ENCODE peak calls at places on chromosomes 16 and 17, in seven cellular contexts. F is fibroblast of the aortic adventitia, U is WTC11, A is pancreas, G is progenitor cell of endocrine pancreas, N is tibial artery, O is thoracic aorta. Z is an unnamed sample.

GRCh38 chr17:77218902-77219301 is 78.1 kb downstream of the SEC14L1 start:
- DNase-seq in F (no peak), U (no peak), A (no peak), G (no peak), N (no peak), O (no peak), Z (no peak)

GRCh38 chr17:56679767-56680422 is 86.4 kb downstream of the NOG start:
- DNase-seq in F (no peak), U (no peak), A (no peak), G (no peak), N (no peak), O (no peak), Z (no peak)

GRCh38 chr17:49849711-49850610 is 2.1 kb upstream of the TAC4 start:
- DNase-seq in F (no peak), U (no peak), A (no peak), G (no peak), N (no peak), O (no peak), Z (no peak)

GRCh38 chr16:50209548-50210265 is 56.6 kb downstream of the TENT4B start:
- DNase-seq in F (no peak), U (peak), A (no peak), G (no peak), N (no peak), O (no peak), Z (no peak)

GRCh38 chr16:65469116-65469515 is 347.3 kb upstream of the CDH11 start:
- DNase-seq in F (no peak), U (no peak), A (no peak), G (no peak), N (no peak), O (no peak), Z (peak)

GRCh38 chr16:85172465-85173071 is 60.3 kb upstream of the CIBAR2 start:
- DNase-seq in F (no peak), U (peak), A (peak), G (no peak), N (no peak), O (no peak), Z (no peak)

GRCh38 chr16:54194008-54194731 is 92.4 kb downstream of the IRX3 start:
- DNase-seq in F (peak), U (peak), A (peak), G (no peak), N (peak), O (peak), Z (peak)

GRCh38 chr16:89917773-89918452 is 749 bp upstream of the MC1R start:
- DNase-seq in F (peak), U (peak), A (peak), G (peak), N (no peak), O (no peak), Z (peak)

GRCh38 chr17:81402530-81402941 is 7.3 kb downstream of the BAHCC1 start:
- DNase-seq in F (peak), U (peak), A (no peak), G (no peak), N (no peak), O (no peak), Z (no peak)

GRCh38 chr17:66893382-66893781 is 58.5 kb downstream of the CACNG5 start:
- DNase-seq in F (no peak), U (no peak), A (no peak), G (no peak), N (no peak), O (no peak), Z (no peak)

GRCh38 chr17:22278302-22279275 is 586.3 kb downstream of the KCNJ18 start:
- DNase-seq in F (no peak), U (no peak), A (no peak), G (no peak), N (no peak), O (no peak), Z (no peak)

GRCh38 chr16:20001856-20002707 is 71.6 kb downstream of the GPR139 start:
- DNase-seq in F (no peak), U (no peak), A (peak), G (no peak), N (no peak), O (no peak), Z (no peak)

GRCh38 chr16:54957403-54957802 is 26.7 kb downstream of the IRX5 start:
- DNase-seq in F (peak), U (peak), A (peak), G (no peak), N (no peak), O (no peak), Z (peak)

GRCh38 chr16:54289242-54290051 is 2.9 kb upstream of the IRX3 start:
- DNase-seq in F (no peak), U (peak), A (no peak), G (peak), N (no peak), O (no peak), Z (no peak)

GRCh38 chr17:81002409-81003361 is 11.0 kb downstream of the CHMP6 start:
- DNase-seq in F (peak), U (no peak), A (peak), G (no peak), N (peak), O (no peak), Z (peak)

GRCh38 chr17:41537990-41538389 is 9.9 kb upstream of the KRT19 start:
- DNase-seq in F (peak), U (no peak), A (no peak), G (no peak), N (no peak), O (no peak), Z (peak)

GRCh38 chr16:4852221-4852872 is 5.1 kb downstream of the UBN1 start:
- DNase-seq in F (peak), U (no peak), A (no peak), G (no peak), N (no peak), O (no peak), Z (peak)

GRCh38 chr16:66446737-66447136 is 19.6 kb downstream of the BEAN1 start:
- DNase-seq in F (no peak), U (no peak), A (no peak), G (no peak), N (no peak), O (no peak), Z (no peak)

GRCh38 chr16:31000671-31001382 is 9.6 kb downstream of the STX1B start:
- DNase-seq in F (no peak), U (no peak), A (no peak), G (no peak), N (no peak), O (no peak), Z (no peak)

GRCh38 chr17:81276781-81277180 is 18.3 kb downstream of the SLC38A10 start:
- DNase-seq in F (no peak), U (no peak), A (no peak), G (no peak), N (no peak), O (no peak), Z (no peak)

GRCh38 chr16:88064011-88064888 is 113.0 kb downstream of the BANP start:
- DNase-seq in F (no peak), U (no peak), A (no peak), G (no peak), N (no peak), O (no peak), Z (no peak)

GRCh38 chr16:88527186-88527936 is 42.8 kb upstream of the ZC3H18 start:
- DNase-seq in F (peak), U (peak), A (peak), G (peak), N (no peak), O (no peak), Z (peak)

GRCh38 chr16:6643083-6643686 is 689.5 kb upstream of the RBFOX1 start:
- DNase-seq in F (peak), U (peak), A (peak), G (peak), N (peak), O (no peak), Z (peak)

DNA sequence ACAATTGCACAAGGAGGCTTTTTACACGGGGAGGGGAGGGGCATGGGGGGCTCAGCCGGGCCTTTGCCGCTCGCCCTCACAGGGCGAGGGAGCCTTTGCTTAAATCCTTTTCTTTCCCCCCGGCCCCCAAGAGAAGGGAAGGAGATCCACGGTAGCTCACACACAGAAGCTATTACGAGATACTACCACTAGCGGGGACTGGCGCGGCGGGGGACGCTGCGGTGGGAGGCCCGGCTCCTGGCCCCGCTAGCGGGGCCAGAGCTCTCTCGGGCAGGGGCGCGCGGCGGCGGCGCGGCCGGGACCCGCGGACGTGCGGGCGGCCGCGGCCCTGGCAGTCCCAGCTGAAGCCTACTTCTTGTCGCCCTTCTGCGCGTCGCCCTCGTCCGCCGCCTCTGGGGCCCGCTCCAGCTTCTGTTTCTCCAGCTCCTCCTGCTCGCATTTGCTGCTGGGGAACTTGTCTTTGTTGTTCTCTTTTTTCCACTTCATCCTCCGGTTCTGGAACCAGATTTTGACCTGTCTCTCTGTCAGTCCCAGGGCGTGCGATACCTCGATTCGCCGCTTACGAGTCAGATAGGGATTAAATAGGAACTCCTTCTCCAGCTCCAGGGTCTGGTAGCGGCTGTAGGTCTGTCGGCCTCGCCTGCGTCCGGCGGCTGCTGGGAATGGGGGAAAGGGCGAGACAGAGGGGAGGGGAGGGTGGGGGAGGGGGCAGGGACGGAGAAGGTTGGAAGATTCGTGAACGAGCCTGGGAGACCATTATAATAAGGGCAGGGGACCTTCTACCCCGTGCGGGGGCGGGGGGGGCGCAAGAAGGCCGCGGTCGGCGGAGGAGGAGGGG is 2.0 kb downstream of the HOXB8 start:
- DNase-seq in F (no peak), U (no peak), A (no peak), G (no peak), N (no peak), O (no peak), Z (no peak)
- TF ChIP-seq CTCF in F (peak), U (no peak), A (no peak), G (peak), N (peak), O (no peak), Z (peak)

GRCh38 chr17:44677136-44677535 is 12.4 kb downstream of the CCDC43 start:
- DNase-seq in F (peak), U (no peak), A (no peak), G (no peak), N (no peak), O (no peak), Z (peak)

GRCh38 chr17:44673893-44674292 is 15.7 kb downstream of the CCDC43 start:
- DNase-seq in F (no peak), U (no peak), A (no peak), G (no peak), N (no peak), O (no peak), Z (no peak)

GRCh38 chr17:44672479-44673093 is 16.3 kb downstream of the MEIOC start:
- DNase-seq in F (peak), U (no peak), A (no peak), G (no peak), N (no peak), O (no peak), Z (peak)
- TF ChIP-seq CTCF in F (peak), U (peak), A (peak), G (peak), N (no peak), O (peak), Z (peak)

DNA sequence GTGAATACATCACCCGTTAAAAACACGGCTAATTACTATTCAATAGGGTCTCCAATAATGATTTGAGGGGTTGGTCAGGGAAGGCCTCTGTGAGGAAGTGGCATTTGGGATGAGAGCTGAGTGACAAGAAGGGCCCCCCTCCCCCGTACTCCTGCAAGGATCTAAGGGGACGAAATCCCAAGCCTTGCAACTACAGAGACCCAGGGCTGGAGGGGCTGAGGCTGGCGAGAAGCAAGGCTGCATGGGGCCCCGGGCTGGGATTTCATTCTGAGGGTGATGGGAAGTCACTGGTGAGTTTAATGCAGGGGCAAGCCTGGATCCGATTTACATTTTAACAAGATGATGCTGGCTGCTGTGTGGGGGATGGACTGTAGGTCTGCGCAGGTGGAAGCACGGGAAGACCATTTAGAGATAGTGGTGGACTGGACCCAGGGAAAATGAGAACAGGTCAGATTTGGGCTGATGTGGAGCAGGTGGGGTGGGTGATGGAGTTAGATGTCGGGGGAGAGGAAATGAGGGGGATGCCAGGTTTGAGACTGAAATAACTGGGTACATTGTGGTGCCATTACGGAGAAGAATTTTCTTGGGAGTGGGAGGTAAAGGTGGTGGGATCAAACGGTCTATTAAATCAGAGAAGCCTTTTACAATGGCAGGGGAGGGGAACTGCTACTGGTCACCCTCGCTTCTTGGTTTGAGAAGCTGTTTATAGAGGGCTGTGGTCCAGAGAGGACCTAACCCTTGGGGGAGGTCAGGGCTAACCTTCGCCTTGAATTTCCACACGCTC is 871 bp upstream of the MYBBP1A start:
- DNase-seq in F (no peak), U (no peak), A (no peak), G (no peak), N (no peak), O (no peak), Z (no peak)
- TF ChIP-seq CTCF in F (no peak), U (no peak), A (no peak), G (no peak), N (no peak), O (no peak), Z (no peak)

GRCh38 chr17:8894673-8895578 is 27.5 kb upstream of the PIK3R6 start:
- DNase-seq in F (peak), U (peak), A (peak), G (no peak), N (peak), O (no peak), Z (peak)
- TF ChIP-seq CTCF in F (peak), U (peak), A (peak), G (peak), N (peak), O (peak), Z (peak)

GRCh38 chr16:48833461-48833860 is 223.5 kb upstream of the N4BP1 start:
- DNase-seq in F (no peak), U (no peak), A (no peak), G (no peak), N (no peak), O (no peak), Z (no peak)

GRCh38 chr16:48834576-48834975 is 224.6 kb upstream of the N4BP1 start:
- DNase-seq in F (no peak), U (no peak), A (no peak), G (no peak), N (no peak), O (no peak), Z (no peak)

GRCh38 chr16:48829361-48829760 is 219.4 kb upstream of the N4BP1 start:
- DNase-seq in F (no peak), U (no peak), A (no peak), G (no peak), N (no peak), O (no peak), Z (no peak)

GRCh38 chr16:48829911-48830310 is 219.9 kb upstream of the N4BP1 start:
- DNase-seq in F (no peak), U (no peak), A (no peak), G (no peak), N (no peak), O (no peak), Z (no peak)

DNA sequence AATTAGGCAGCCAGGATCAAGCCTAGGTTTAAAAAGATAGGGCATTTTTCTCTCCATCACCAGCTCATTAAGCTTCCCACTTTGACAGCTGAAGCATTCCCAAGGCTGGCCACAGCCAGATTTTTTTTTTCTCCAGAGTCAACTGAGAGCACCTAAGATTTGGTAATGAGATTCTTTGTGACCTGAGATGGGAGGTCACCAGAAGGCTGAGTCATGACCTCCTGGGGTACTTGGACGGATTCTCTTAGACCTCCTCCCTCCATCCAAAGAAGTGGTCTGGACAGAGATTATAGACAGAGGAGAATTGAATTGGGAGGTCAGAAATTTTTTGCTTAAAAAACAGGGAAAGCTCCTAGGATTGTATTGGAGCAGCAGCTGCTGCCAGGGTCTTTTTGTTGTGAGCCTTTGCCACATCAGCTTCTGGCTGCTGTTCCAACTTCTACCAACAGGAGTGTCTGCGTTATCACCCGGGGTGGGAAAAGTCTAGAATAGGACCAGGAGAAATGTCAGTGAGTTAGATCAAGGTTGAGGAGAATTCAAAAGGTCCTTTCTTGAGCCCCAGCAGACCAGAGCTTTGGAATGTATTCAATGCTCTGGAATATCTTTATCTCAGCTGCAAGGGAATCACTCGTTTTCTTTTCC is 221.2 kb upstream of the N4BP1 start:
- DNase-seq in F (no peak), U (peak), A (no peak), G (no peak), N (no peak), O (no peak), Z (no peak)
- TF ChIP-seq CTCF in F (no peak), U (peak), A (no peak), G (peak), N (no peak), O (no peak), Z (no peak)

GRCh38 chr16:57858635-57859034 is 56.3 kb upstream of the KIFC3 start:
- DNase-seq in F (no peak), U (no peak), A (no peak), G (no peak), N (no peak), O (no peak), Z (no peak)
- TF ChIP-seq CTCF in F (no peak), U (no peak), A (no peak), G (no peak), N (no peak), O (no peak), Z (no peak)

DNA sequence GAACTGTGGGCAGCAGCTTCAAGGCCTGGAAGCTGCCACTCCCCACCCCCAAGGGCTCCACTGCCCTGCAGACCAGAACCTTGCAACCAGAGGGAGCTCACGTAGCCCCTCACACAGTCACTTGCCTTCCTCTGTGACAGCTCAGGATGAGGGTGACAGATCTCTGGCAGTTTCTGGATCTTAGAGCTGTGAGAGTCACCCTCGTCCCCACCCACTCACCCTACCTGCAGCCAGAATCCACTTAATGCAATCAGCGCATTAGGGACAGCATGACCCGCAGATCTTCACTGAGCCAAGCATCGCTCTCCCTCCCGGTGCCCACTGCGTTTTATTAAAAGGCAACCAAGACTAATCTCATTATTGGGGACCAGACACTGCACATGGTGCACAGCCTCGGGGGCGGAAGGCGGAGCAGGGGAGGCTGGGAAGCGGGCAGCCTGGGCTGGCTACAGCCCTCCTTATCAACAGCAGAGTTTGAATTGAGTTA is 3.5 kb downstream of the CYB561 start:
- DNase-seq in F (no peak), U (peak), A (no peak), G (no peak), N (no peak), O (no peak), Z (no peak)
- TF ChIP-seq CTCF in F (no peak), U (no peak), A (no peak), G (no peak), N (no peak), O (no peak), Z (peak)

GRCh38 chr17:39045948-39046679 is 78.9 kb upstream of the FBXO47 start:
- DNase-seq in F (no peak), U (peak), A (no peak), G (no peak), N (no peak), O (no peak), Z (no peak)
- TF ChIP-seq CTCF in F (no peak), U (no peak), A (no peak), G (no peak), N (no peak), O (no peak), Z (no peak)

GRCh38 chr16:25045696-25046381 is 30.7 kb upstream of the ARHGAP17 start:
- DNase-seq in F (peak), U (no peak), A (no peak), G (no peak), N (no peak), O (no peak), Z (peak)
- TF ChIP-seq CTCF in F (no peak), U (no peak), A (no peak), G (no peak), N (no peak), O (no peak), Z (no peak)

GRCh38 chr16:2689968-2690830 is 7.9 kb downstream of the KCTD5 start:
- DNase-seq in F (no peak), U (no peak), A (no peak), G (no peak), N (no peak), O (no peak), Z (no peak)

GRCh38 chr16:2690852-2691251 is 8.5 kb downstream of the KCTD5 start:
- DNase-seq in F (no peak), U (no peak), A (no peak), G (no peak), N (no peak), O (no peak), Z (no peak)

GRCh38 chr16:2692948-2693651 is 10.8 kb downstream of the KCTD5 start:
- DNase-seq in F (peak), U (peak), A (no peak), G (no peak), N (no peak), O (no peak), Z (no peak)

GRCh38 chr16:2692251-2692947 is 10.1 kb downstream of the KCTD5 start:
- DNase-seq in F (no peak), U (no peak), A (no peak), G (no peak), N (no peak), O (no peak), Z (no peak)

GRCh38 chr16:2691491-2692248 is 9.3 kb downstream of the KCTD5 start:
- DNase-seq in F (no peak), U (no peak), A (peak), G (no peak), N (no peak), O (no peak), Z (no peak)
- TF ChIP-seq CTCF in F (no peak), U (no peak), A (no peak), G (no peak), N (no peak), O (no peak), Z (no peak)